ENCODE peak calls at places on chromosomes 4 and X, in four cellular contexts. L, R, X and J are unnamed samples.

GRCh38 chr4:129929052-129929451 is 833.1 kb downstream of the C4orf33 start:
- DNase-seq in L (no peak), R (no peak), X (peak), J (no peak)

GRCh38 chr4:70734971-70735370 is 13.2 kb downstream of the RUFY3 start:
- DNase-seq in L (no peak), R (no peak), X (no peak), J (no peak)

GRCh38 chrX:103356023-103356798 is at the start of gene TCEAL9:
- DNase-seq in L (no peak), R (no peak), X (peak), J (no peak)

GRCh38 chr4:76548704-76549103 is 113.7 kb downstream of the SHROOM3 start:
- DNase-seq in L (no peak), R (no peak), X (no peak), J (no peak)

GRCh38 chrX:42771836-42772335 is 6.1 kb downstream of the PPP1R2C start:
- DNase-seq in L (no peak), R (no peak), X (no peak), J (no peak)

GRCh38 chr4:82372502-82372873 is 1.3 kb downstream of the HNRNPD start:
- DNase-seq in L (no peak), R (peak), X (peak), J (no peak)

GRCh38 chrX:15600745-15601144 is at the start of gene ACE2:
- DNase-seq in L (no peak), R (no peak), X (no peak), J (no peak)

GRCh38 chrX:134936542-134936941 is 54.2 kb upstream of the SMIM10 start:
- DNase-seq in L (no peak), R (no peak), X (no peak), J (no peak)

GRCh38 chr4:85964298-85964697 is 395.6 kb downstream of the MAPK10 start:
- DNase-seq in L (no peak), R (no peak), X (no peak), J (no peak)

GRCh38 chr4:24988776-24989175 is 42.0 kb downstream of the LGI2 start:
- DNase-seq in L (no peak), R (no peak), X (peak), J (no peak)

GRCh38 chr4:879730-880079 is 52.4 kb downstream of the GAK start:
- DNase-seq in L (peak), R (no peak), X (no peak), J (no peak)

GRCh38 chr4:184103755-184104367 is 113.8 kb downstream of the ENPP6 start:
- DNase-seq in L (no peak), R (no peak), X (no peak), J (no peak)

GRCh38 chr4:56134272-56134671 is 185.5 kb downstream of the CEP135 start:
- DNase-seq in L (no peak), R (no peak), X (no peak), J (no peak)

GRCh38 chr4:52586069-52586468 is 73.0 kb downstream of the USP46 start:
- DNase-seq in L (no peak), R (no peak), X (no peak), J (no peak)

DNA sequence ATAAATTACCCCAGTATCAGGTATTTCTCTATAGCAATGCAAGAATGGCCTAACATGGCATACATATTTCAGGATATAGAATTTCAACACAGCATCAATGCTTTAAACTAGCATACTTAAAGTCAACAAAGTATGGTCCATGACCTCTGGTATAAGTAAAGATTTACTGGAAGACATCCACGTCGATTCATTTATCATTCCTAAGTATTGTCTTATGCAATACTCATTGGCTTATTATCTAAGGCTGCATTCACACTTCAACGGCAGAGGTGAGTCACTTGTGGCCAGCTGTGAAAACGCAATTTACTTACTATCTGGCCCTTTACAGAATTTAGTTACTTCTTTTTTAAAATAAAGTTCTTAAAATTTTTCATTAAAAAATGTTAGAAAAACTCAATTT is 42.6 kb downstream of the ADGRA3 start:
- DNase-seq in L (no peak), R (no peak), X (no peak), J (no peak)
- TF ChIP-seq SPI1 in L (no peak), R (no peak), X (no peak), J (no peak)

GRCh38 chr4:3766791-3767561 is 791 bp downstream of the ADRA2C start:
- DNase-seq in L (no peak), R (no peak), X (no peak), J (no peak)

GRCh38 chr4:3768842-3769641 is 2.9 kb downstream of the ADRA2C start:
- DNase-seq in L (no peak), R (no peak), X (no peak), J (no peak)

GRCh38 chr4:3765271-3766206 is 646 bp upstream of the ADRA2C start:
- DNase-seq in L (no peak), R (no peak), X (peak), J (peak)

GRCh38 chr4:3767569-3768288 is 1.5 kb downstream of the ADRA2C start:
- DNase-seq in L (no peak), R (no peak), X (no peak), J (no peak)

DNA sequence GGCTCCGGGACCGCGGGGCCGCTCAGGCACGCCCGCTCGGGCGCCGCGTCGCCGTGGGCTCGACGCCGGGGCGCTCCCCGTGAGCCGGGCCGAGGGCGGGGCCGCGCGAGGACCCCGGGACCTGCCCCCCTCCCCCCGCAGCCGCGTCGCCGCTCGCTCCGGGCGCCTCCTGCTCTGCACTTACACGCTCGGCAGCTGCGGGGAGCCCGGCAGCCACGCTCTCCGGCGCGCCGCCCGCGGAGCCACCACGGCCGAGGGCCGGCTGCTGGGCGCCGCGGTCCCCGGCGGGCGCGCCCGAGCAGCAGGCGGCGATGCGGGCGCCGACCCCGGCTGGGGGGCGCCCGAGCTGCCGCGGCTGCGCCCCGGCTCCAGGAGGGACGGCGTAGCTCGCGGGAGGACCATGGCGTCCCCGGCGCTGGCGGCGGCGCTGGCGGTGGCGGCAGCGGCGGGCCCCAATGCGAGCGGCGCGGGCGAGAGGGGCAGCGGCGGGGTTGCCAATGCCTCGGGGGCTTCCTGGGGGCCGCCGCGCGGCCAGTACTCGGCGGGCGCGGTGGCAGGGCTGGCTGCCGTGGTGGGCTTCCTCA is at the start of gene ADRA2C:
- DNase-seq in L (no peak), R (no peak), X (peak), J (no peak)
- TF ChIP-seq SPI1 in L (no peak), R (no peak), X (no peak), J (no peak)

GRCh38 chr4:111933703-111934102 is 211.6 kb upstream of the FAM241A start:
- DNase-seq in L (no peak), R (no peak), X (no peak), J (no peak)

GRCh38 chr4:111941957-111942356 is 203.3 kb upstream of the FAM241A start:
- DNase-seq in L (no peak), R (no peak), X (no peak), J (no peak)

GRCh38 chr4:111934294-111934693 is 211.0 kb upstream of the FAM241A start:
- DNase-seq in L (no peak), R (no peak), X (no peak), J (no peak)

GRCh38 chr4:111937368-111937767 is 207.9 kb upstream of the FAM241A start:
- DNase-seq in L (no peak), R (no peak), X (no peak), J (no peak)
- TF ChIP-seq SPI1 in L (no peak), R (no peak), X (no peak), J (no peak)

DNA sequence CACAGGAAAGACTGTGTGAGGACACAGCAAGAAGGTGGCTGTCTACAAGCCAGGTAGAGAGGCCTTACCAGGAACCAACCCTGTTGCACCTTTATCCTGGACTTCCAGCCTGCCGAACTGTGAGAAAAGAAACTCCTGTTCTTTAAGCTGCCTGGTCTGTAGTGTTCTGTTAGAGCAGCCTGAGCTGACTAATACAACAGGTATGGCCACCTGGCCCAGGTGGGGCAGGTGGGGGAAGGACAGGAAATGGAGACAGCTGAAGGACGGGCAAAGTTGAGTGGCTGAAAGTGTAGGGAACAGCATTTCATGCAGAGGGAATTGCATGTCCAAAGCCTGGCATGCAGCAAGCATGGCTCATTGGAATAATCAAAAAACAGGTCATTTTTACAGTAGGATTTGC is 35.1 kb downstream of the CYTL1 start:
- DNase-seq in L (no peak), R (no peak), X (no peak), J (no peak)
- TF ChIP-seq SPI1 in L (no peak), R (no peak), X (no peak), J (no peak)

DNA sequence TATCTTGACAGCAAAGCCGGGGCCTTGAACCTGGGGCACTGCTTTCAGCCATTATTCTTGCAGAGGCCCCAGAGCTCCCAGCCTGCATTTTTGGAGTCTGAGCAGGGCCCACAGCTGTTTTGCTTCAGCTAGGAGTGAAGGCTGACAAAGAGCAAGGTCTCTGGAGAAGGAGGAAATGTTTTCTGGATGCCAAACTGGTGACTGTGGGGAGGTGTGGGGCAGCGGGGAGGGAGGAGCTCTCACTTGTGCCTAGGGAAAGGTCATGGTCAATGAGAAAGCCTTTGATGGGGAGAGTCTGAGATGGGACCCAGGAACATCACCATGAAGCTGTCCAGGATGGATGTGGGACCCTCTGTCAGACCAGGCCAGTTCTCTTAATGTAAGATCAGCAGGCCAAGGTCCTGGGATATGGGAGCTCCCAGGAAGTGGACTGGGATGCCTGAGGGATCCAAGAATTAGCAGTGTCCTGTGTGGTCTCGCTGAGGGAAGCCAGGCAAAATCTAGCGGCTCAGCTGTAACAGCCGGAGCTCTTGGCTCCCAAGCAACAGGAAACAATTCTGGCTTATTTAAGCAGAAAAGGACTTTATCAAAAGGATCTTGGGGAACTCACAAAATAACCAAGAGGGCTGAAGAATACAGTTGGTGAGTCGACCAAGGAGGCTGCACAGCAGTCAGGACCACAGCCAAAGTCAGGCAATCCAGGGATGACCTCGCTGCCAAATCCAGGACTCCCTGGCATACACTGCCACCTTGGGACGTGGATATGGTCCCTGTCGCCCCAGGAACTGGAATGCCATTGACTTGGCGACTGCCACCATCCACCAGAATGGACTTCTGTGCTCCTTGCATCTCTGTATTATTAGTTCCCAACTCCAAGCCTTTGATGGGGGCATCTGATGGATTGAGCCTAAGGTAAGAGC is 165.1 kb upstream of the BCOR start:
- DNase-seq in L (no peak), R (no peak), X (no peak), J (no peak)
- TF ChIP-seq SPI1 in L (no peak), R (no peak), X (no peak), J (no peak)

DNA sequence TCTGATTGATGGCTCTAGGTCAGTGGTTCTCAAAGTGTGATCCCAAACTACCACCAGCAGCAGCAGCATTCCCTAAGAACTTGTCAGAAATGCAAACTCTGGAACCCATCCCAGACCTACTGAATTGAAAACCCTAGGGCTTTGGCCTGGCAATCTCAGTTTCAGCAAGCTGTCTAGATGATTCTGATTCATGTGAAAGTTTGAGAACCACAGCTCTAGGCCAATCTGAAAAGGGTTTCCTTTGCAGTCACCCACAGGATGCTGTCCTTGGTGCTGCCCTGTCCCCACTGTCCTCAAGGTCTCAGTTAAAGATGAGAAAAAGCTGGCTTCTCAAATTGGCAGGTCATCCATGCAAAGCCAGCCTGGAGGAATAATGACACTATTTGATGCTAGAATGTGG is 34.8 kb downstream of the SMPX start:
- DNase-seq in L (no peak), R (no peak), X (no peak), J (no peak)
- TF ChIP-seq SPI1 in L (no peak), R (no peak), X (no peak), J (no peak)

GRCh38 chr4:3436798-3437581 is 4.8 kb upstream of the HGFAC start:
- DNase-seq in L (peak), R (no peak), X (no peak), J (no peak)
- TF ChIP-seq SPI1 in L (no peak), R (no peak), X (no peak), J (no peak)

GRCh38 chr4:41217020-41217333 is 2.6 kb upstream of the APBB2 start:
- DNase-seq in L (no peak), R (no peak), X (no peak), J (no peak)

GRCh38 chr4:41217373-41217772 is 3.0 kb upstream of the APBB2 start:
- DNase-seq in L (no peak), R (no peak), X (no peak), J (no peak)

GRCh38 chr4:41215969-41216293 is 1.6 kb upstream of the APBB2 start:
- DNase-seq in L (no peak), R (no peak), X (no peak), J (no peak)

GRCh38 chr4:41215155-41215554 is 813 bp upstream of the APBB2 start:
- DNase-seq in L (no peak), R (no peak), X (no peak), J (no peak)

DNA sequence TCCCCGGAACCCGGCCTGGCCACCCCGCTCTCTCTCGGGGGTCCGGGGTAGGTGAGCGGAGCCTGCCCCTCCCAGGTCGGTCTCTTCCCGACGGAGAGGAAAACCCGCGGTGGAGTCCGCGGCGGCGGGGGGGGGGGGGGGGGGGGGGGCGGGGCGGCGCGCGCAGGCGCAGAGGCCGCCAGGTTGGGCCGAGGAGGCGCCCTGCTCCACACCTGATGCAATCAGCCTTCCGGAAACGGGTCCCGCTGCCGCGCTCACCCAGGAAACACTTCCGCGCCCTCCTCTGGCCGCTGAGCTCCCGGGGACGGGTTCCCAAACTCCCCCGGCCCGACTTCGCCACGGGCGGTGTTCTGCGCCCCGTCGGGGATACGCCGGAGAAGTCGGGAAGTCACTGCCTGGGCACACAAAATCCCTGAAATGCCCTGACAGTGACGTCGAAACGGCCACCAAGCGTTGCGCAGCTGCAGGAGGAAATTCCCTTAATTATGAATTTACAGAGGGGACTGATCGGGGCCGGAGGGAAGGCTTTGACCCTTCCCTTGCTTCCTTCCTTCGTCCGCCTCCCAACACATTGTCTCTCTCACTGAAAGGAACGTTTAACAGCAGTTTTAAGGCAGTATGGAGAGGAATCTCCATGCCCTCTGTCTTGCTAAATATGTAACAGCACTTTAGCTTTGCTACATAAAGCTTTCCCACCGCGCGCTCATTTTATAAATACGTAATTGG is 2.1 kb upstream of the APBB2 start:
- DNase-seq in L (peak), R (peak), X (peak), J (peak)
- TF ChIP-seq SPI1 in L (no peak), R (no peak), X (no peak), J (no peak)

GRCh38 chr4:103424853-103425252 is 226.7 kb upstream of the CENPE start:
- DNase-seq in L (no peak), R (no peak), X (no peak), J (no peak)
- TF ChIP-seq SPI1 in L (no peak), R (no peak), X (no peak), J (no peak)